ENCODE peak calls at places on chromosomes 7 and 10, in five cellular contexts. One of them, this sample, is unnamed.

GRCh38 chr10:70662362-70663220 is 9.7 kb upstream of the ADAMTS14 start:
- DNase-seq in stimulated activated CD8-positive, alpha-beta memory T cell treated with anti-CD3 and anti-CD28 coated beads, Interleukin-4, amount 100 ng/mL, for 48 hours: no peak
- DNase-seq in activated T-cell treated with anti-CD3 and anti-CD28 coated beads, Interleukin-2, amount 50 U/mL, for 72 hours: no peak
- DNase-seq in A549: no peak
- DNase-seq in cardiac fibroblast: no peak
- DNase-seq in this sample: no peak

GRCh38 chr7:33395340-33395739 is 266.0 kb downstream of the BBS9 start:
- DNase-seq in stimulated activated CD8-positive, alpha-beta memory T cell treated with anti-CD3 and anti-CD28 coated beads, Interleukin-4, amount 100 ng/mL, for 48 hours: no peak
- DNase-seq in activated T-cell treated with anti-CD3 and anti-CD28 coated beads, Interleukin-2, amount 50 U/mL, for 72 hours: no peak
- DNase-seq in A549: no peak
- DNase-seq in cardiac fibroblast: no peak
- DNase-seq in this sample: no peak

GRCh38 chr7:146150153-146150552 is 33.6 kb downstream of the CNTNAP2 start:
- DNase-seq in stimulated activated CD8-positive, alpha-beta memory T cell treated with anti-CD3 and anti-CD28 coated beads, Interleukin-4, amount 100 ng/mL, for 48 hours: no peak
- DNase-seq in activated T-cell treated with anti-CD3 and anti-CD28 coated beads, Interleukin-2, amount 50 U/mL, for 72 hours: no peak
- DNase-seq in A549: no peak
- DNase-seq in cardiac fibroblast: peak
- DNase-seq in this sample: no peak

GRCh38 chr10:122984708-122985107 is 4.5 kb downstream of the PSTK start:
- DNase-seq in stimulated activated CD8-positive, alpha-beta memory T cell treated with anti-CD3 and anti-CD28 coated beads, Interleukin-4, amount 100 ng/mL, for 48 hours: no peak
- DNase-seq in activated T-cell treated with anti-CD3 and anti-CD28 coated beads, Interleukin-2, amount 50 U/mL, for 72 hours: no peak
- DNase-seq in A549: no peak
- DNase-seq in cardiac fibroblast: no peak
- DNase-seq in this sample: no peak

GRCh38 chr7:38840736-38841460 is 68.1 kb downstream of the VPS41 start:
- DNase-seq in stimulated activated CD8-positive, alpha-beta memory T cell treated with anti-CD3 and anti-CD28 coated beads, Interleukin-4, amount 100 ng/mL, for 48 hours: no peak
- DNase-seq in activated T-cell treated with anti-CD3 and anti-CD28 coated beads, Interleukin-2, amount 50 U/mL, for 72 hours: no peak
- DNase-seq in A549: no peak
- DNase-seq in cardiac fibroblast: peak
- DNase-seq in this sample: no peak

GRCh38 chr7:99579956-99580777 is 17.9 kb upstream of the TMEM225B start:
- DNase-seq in stimulated activated CD8-positive, alpha-beta memory T cell treated with anti-CD3 and anti-CD28 coated beads, Interleukin-4, amount 100 ng/mL, for 48 hours: peak
- DNase-seq in activated T-cell treated with anti-CD3 and anti-CD28 coated beads, Interleukin-2, amount 50 U/mL, for 72 hours: peak
- DNase-seq in A549: no peak
- DNase-seq in cardiac fibroblast: peak
- DNase-seq in this sample: no peak

GRCh38 chr10:30437039-30437781 is 3.2 kb downstream of the MAP3K8 start:
- DNase-seq in stimulated activated CD8-positive, alpha-beta memory T cell treated with anti-CD3 and anti-CD28 coated beads, Interleukin-4, amount 100 ng/mL, for 48 hours: peak
- DNase-seq in activated T-cell treated with anti-CD3 and anti-CD28 coated beads, Interleukin-2, amount 50 U/mL, for 72 hours: peak
- DNase-seq in A549: peak
- DNase-seq in cardiac fibroblast: peak
- DNase-seq in this sample: no peak

GRCh38 chr10:23284155-23284554 is 60.4 kb downstream of the C10orf67 start:
- DNase-seq in stimulated activated CD8-positive, alpha-beta memory T cell treated with anti-CD3 and anti-CD28 coated beads, Interleukin-4, amount 100 ng/mL, for 48 hours: no peak
- DNase-seq in activated T-cell treated with anti-CD3 and anti-CD28 coated beads, Interleukin-2, amount 50 U/mL, for 72 hours: no peak
- DNase-seq in A549: no peak
- DNase-seq in cardiac fibroblast: no peak
- DNase-seq in this sample: no peak

GRCh38 chr7:86833360-86833759 is 189.7 kb downstream of the GRM3 start:
- DNase-seq in stimulated activated CD8-positive, alpha-beta memory T cell treated with anti-CD3 and anti-CD28 coated beads, Interleukin-4, amount 100 ng/mL, for 48 hours: no peak
- DNase-seq in activated T-cell treated with anti-CD3 and anti-CD28 coated beads, Interleukin-2, amount 50 U/mL, for 72 hours: no peak
- DNase-seq in A549: no peak
- DNase-seq in cardiac fibroblast: no peak
- DNase-seq in this sample: no peak

GRCh38 chr7:129550673-129551360 is 48.5 kb downstream of the SMKR1 start:
- DNase-seq in stimulated activated CD8-positive, alpha-beta memory T cell treated with anti-CD3 and anti-CD28 coated beads, Interleukin-4, amount 100 ng/mL, for 48 hours: no peak
- DNase-seq in activated T-cell treated with anti-CD3 and anti-CD28 coated beads, Interleukin-2, amount 50 U/mL, for 72 hours: no peak
- DNase-seq in A549: no peak
- DNase-seq in cardiac fibroblast: no peak
- DNase-seq in this sample: no peak

GRCh38 chr7:25025218-25025671 is 45.3 kb upstream of the OSBPL3 start:
- DNase-seq in stimulated activated CD8-positive, alpha-beta memory T cell treated with anti-CD3 and anti-CD28 coated beads, Interleukin-4, amount 100 ng/mL, for 48 hours: no peak
- DNase-seq in activated T-cell treated with anti-CD3 and anti-CD28 coated beads, Interleukin-2, amount 50 U/mL, for 72 hours: no peak
- DNase-seq in A549: peak
- DNase-seq in cardiac fibroblast: peak
- DNase-seq in this sample: no peak

GRCh38 chr7:157769016-157769869 is 432.4 kb downstream of the DNAJB6 start:
- DNase-seq in stimulated activated CD8-positive, alpha-beta memory T cell treated with anti-CD3 and anti-CD28 coated beads, Interleukin-4, amount 100 ng/mL, for 48 hours: no peak
- DNase-seq in activated T-cell treated with anti-CD3 and anti-CD28 coated beads, Interleukin-2, amount 50 U/mL, for 72 hours: no peak
- DNase-seq in A549: no peak
- DNase-seq in cardiac fibroblast: no peak
- DNase-seq in this sample: no peak

GRCh38 chr7:95927781-95928180 is 155.4 kb downstream of the DYNC1I1 start:
- DNase-seq in stimulated activated CD8-positive, alpha-beta memory T cell treated with anti-CD3 and anti-CD28 coated beads, Interleukin-4, amount 100 ng/mL, for 48 hours: no peak
- DNase-seq in activated T-cell treated with anti-CD3 and anti-CD28 coated beads, Interleukin-2, amount 50 U/mL, for 72 hours: no peak
- DNase-seq in A549: no peak
- DNase-seq in cardiac fibroblast: no peak
- DNase-seq in this sample: no peak

This sample was measured in GM13977.